ENCODE peak calls at places on chromosomes 5 and 9, in seven cellular contexts. U is adrenal gland, Q is hepatocyte, J is fibroblast of lung, A is ovary, Z is uterus, G is esophagus squamous epithelium. M is an unnamed sample.
A peak's percentile ranks its signal among the peaks of the same experiment; 100 is the strongest.

GRCh38 chr5:16740476-16740875 is 123.7 kb upstream of the RETREG1 start:
- DNase-seq in U (no peak), Q (no peak), J (no peak), A (no peak), Z (no peak), G (no peak), M (no peak)

GRCh38 chr9:111937781-111938426 is 41.3 kb downstream of the UGCG start:
- DNase-seq in U (peak; percentile 76), Q (no peak), J (peak; percentile 70), A (peak; percentile 38), Z (peak; percentile 32), G (no peak), M (no peak)

GRCh38 chr5:154211611-154212390 is 21.3 kb downstream of the GALNT10 start:
- DNase-seq in U (no peak), Q (no peak), J (no peak), A (no peak), Z (no peak), G (no peak), M (no peak)

GRCh38 chr5:3019045-3019444 is 267.6 kb upstream of the IRX2 start:
- DNase-seq in U (no peak), Q (no peak), J (no peak), A (no peak), Z (no peak), G (no peak), M (no peak)

GRCh38 chr9:97845130-97845529 is 7.9 kb upstream of the FOXE1 start:
- DNase-seq in U (no peak), Q (no peak), J (no peak), A (no peak), Z (no peak), G (no peak), M (no peak)

GRCh38 chr9:114504341-114505186 is 709 bp downstream of the WHRN start:
- DNase-seq in U (peak; percentile 78), Q (peak; percentile 72), J (peak; percentile 31), A (peak; percentile 73), Z (peak; percentile 52), G (no peak), M (no peak)

GRCh38 chr9:128553695-128554094 is 1.3 kb downstream of the SPTAN1 start:
- DNase-seq in U (no peak), Q (peak; percentile 45), J (peak; percentile 90), A (no peak), Z (no peak), G (no peak), M (no peak)

GRCh38 chr5:142701673-142702311 is 15.9 kb upstream of the FGF1 start:
- DNase-seq in U (no peak), Q (no peak), J (no peak), A (no peak), Z (no peak), G (no peak), M (peak; percentile 21)

GRCh38 chr9:108665856-108666784 is 189.7 kb downstream of the ACTL7B start:
- DNase-seq in U (no peak), Q (peak; percentile 30), J (peak; percentile 15), A (no peak), Z (no peak), G (no peak), M (no peak)

GRCh38 chr9:83511051-83511450 is 27.1 kb downstream of the FRMD3 start:
- DNase-seq in U (no peak), Q (no peak), J (no peak), A (no peak), Z (no peak), G (no peak), M (no peak)

GRCh38 chr5:147979761-147980160 is 73.4 kb upstream of the C5orf46 start:
- DNase-seq in U (no peak), Q (no peak), J (no peak), A (no peak), Z (no peak), G (no peak), M (no peak)

GRCh38 chr5:172505403-172505759 is 51.1 kb upstream of the SH3PXD2B start:
- DNase-seq in U (no peak), Q (no peak), J (no peak), A (peak; percentile 31), Z (peak; percentile 7), G (no peak), M (peak; percentile 22)

GRCh38 chr9:127857278-127857677 is 2.8 kb upstream of the ENG start:
- DNase-seq in U (no peak), Q (no peak), J (no peak), A (no peak), Z (no peak), G (no peak), M (no peak)

GRCh38 chr9:114314256-114314867 is 8.5 kb upstream of the ORM1 start:
- DNase-seq in U (no peak), Q (no peak), J (no peak), A (peak; percentile 2), Z (peak; percentile 5), G (no peak), M (peak; percentile 16)

GRCh38 chr5:174793684-174794328 is 69.4 kb downstream of the MSX2 start:
- DNase-seq in U (peak; percentile 60), Q (peak; percentile 85), J (peak; percentile 64), A (peak; percentile 49), Z (peak; percentile 28), G (no peak), M (peak; percentile 74)

GRCh38 chr9:131276107-131276888 is at the start of gene FAM78A:
- DNase-seq in U (peak; percentile 56), Q (peak; percentile 35), J (no peak), A (peak; percentile 61), Z (no peak), G (no peak), M (no peak)

GRCh38 chr9:32334112-32334511 is 50.3 kb upstream of the ACO1 start:
- DNase-seq in U (no peak), Q (no peak), J (no peak), A (no peak), Z (no peak), G (no peak), M (no peak)

GRCh38 chr9:98549401-98549800 is 159.3 kb downstream of the GABBR2 start:
- DNase-seq in U (no peak), Q (no peak), J (no peak), A (no peak), Z (no peak), G (no peak), M (no peak)

GRCh38 chr9:126366366-126367011 is 39.9 kb downstream of the MVB12B start:
- DNase-seq in U (no peak), Q (no peak), J (peak; percentile 11), A (no peak), Z (no peak), G (no peak), M (no peak)

GRCh38 chr9:138058181-138058580 is 180.6 kb downstream of the CACNA1B start:
- DNase-seq in U (no peak), Q (no peak), J (no peak), A (peak; percentile 8), Z (no peak), G (no peak), M (no peak)

GRCh38 chr5:150513375-150514309 is 5.7 kb downstream of the NDST1 start:
- DNase-seq in U (peak; percentile 49), Q (no peak), J (peak; percentile 21), A (no peak), Z (no peak), G (no peak), M (no peak)

GRCh38 chr5:120479066-120479465 is 15.0 kb downstream of the PRR16 start:
- DNase-seq in U (no peak), Q (no peak), J (peak; percentile 54), A (no peak), Z (no peak), G (no peak), M (no peak)

GRCh38 chr9:98206754-98207153 is 14.3 kb upstream of the CORO2A start:
- DNase-seq in U (no peak), Q (no peak), J (no peak), A (no peak), Z (no peak), G (no peak), M (no peak)

GRCh38 chr5:107155667-107156066 is 515.1 kb downstream of the EFNA5 start:
- DNase-seq in U (no peak), Q (peak; percentile 6), J (no peak), A (no peak), Z (no peak), G (no peak), M (no peak)
- H3K27ac ChIP-seq in U (no peak overlapping the region), Q (no peak overlapping the region), J (no peak overlapping the region), A (no peak overlapping the region), Z (no peak overlapping the region), G (no peak overlapping the region), M (no peak overlapping the region)

GRCh38 chr5:58136416-58136815 is 323.5 kb downstream of the PLK2 start:
- DNase-seq in U (no peak), Q (no peak), J (no peak), A (no peak), Z (no peak), G (no peak), M (no peak)

GRCh38 chr5:58138791-58139190 is 321.1 kb downstream of the PLK2 start:
- DNase-seq in U (no peak), Q (no peak), J (no peak), A (no peak), Z (no peak), G (no peak), M (no peak)

GRCh38 chr5:58133631-58134296 is 326.1 kb downstream of the PLK2 start:
- DNase-seq in U (no peak), Q (peak; percentile 25), J (peak; percentile 68), A (no peak), Z (no peak), G (no peak), M (no peak)

GRCh38 chr5:58135571-58136335 is 324.1 kb downstream of the PLK2 start:
- DNase-seq in U (no peak), Q (no peak), J (peak; percentile 17), A (no peak), Z (no peak), G (no peak), M (no peak)
- H3K4me3 ChIP-seq in U (no peak overlapping the region), Q (no peak overlapping the region), J (no peak overlapping the region), A (no peak overlapping the region), Z (no peak overlapping the region), G (no peak overlapping the region), M (no peak overlapping the region)

GRCh38 chr5:75667586-75667985 is 49.7 kb downstream of the POC5 start:
- DNase-seq in U (no peak), Q (no peak), J (no peak), A (no peak), Z (no peak), G (no peak), M (no peak)
- TF ChIP-seq CTCF in U (peak; percentile 13), Q (no peak), J (peak; percentile 15), A (no peak), Z (no peak), G (no peak), M (no peak)

GRCh38 chr5:124742521-124742920 is 3.9 kb downstream of the ZNF608 start:
- DNase-seq in U (no peak), Q (no peak), J (no peak), A (no peak), Z (no peak), G (no peak), M (no peak)

GRCh38 chr5:124742983-124743533 is 3.4 kb downstream of the ZNF608 start:
- DNase-seq in U (peak; percentile 50), Q (peak; percentile 65), J (peak; percentile 82), A (no peak), Z (no peak), G (no peak), M (no peak)

GRCh38 chr5:124740991-124741583 is 5.4 kb downstream of the ZNF608 start:
- DNase-seq in U (no peak), Q (no peak), J (peak; percentile 82), A (no peak), Z (no peak), G (no peak), M (no peak)

GRCh38 chr5:124743534-124744169 is 2.8 kb downstream of the ZNF608 start:
- DNase-seq in U (no peak), Q (peak; percentile 54), J (no peak), A (no peak), Z (no peak), G (no peak), M (no peak)

GRCh38 chr5:124741711-124742496 is 4.5 kb downstream of the ZNF608 start:
- DNase-seq in U (peak; percentile 72), Q (peak; percentile 62), J (peak; percentile 92), A (no peak), Z (no peak), G (no peak), M (no peak)
- H3K27ac ChIP-seq in U (no peak overlapping the region), Q (peak overlapping the region; percentile 91), J (peak overlapping the region; percentile 65), A (no peak overlapping the region), Z (peak overlapping the region; percentile 32), G (peak overlapping the region; percentile 79), M (no peak overlapping the region)

M was measured in coronary artery.